ENCODE peak calls at places on chromosome 13, in four cellular contexts. K is fibroblast of mammary gland, D is thoracic aorta, Q is BE2C. Z is an unnamed sample.

GRCh38 chr13:21909331-21909730 is 238.5 kb downstream of the FGF9 start:
- DNase-seq in K (no peak), Q (no peak), D (no peak), Z (no peak)

GRCh38 chr13:113351514-113352026 is 12.4 kb downstream of the GRTP1 start:
- DNase-seq in K (no peak), Q (no peak), D (no peak), Z (no peak)

GRCh38 chr13:83890358-83890757 is 8.1 kb upstream of the SLITRK1 start:
- DNase-seq in Q (no peak), K (no peak), D (no peak), Z (no peak)

GRCh38 chr13:84843368-84843767 is 955.9 kb downstream of the SLITRK6 start:
- DNase-seq in K (no peak), Q (no peak), D (no peak), Z (no peak)

GRCh38 chr13:27006519-27007161 is 165.0 kb downstream of the USP12 start:
- DNase-seq in D (no peak), Q (peak; percentile 43), K (peak; percentile 32), Z (peak; percentile 60)

GRCh38 chr13:66627512-66627911 is 602.6 kb downstream of the PCDH9 start:
- DNase-seq in K (no peak), Q (no peak), D (no peak), Z (no peak)

GRCh38 chr13:70043685-70044084 is 63.9 kb upstream of the ATXN8OS start:
- DNase-seq in D (no peak), Q (no peak), K (no peak), Z (no peak)

GRCh38 chr13:85503797-85504196 is 295.4 kb downstream of the SLITRK6 start:
- DNase-seq in Q (no peak), K (peak; percentile 8), D (no peak), Z (peak; percentile 52)

GRCh38 chr13:44068737-44069136 is 189.0 kb downstream of the LACC1 start:
- DNase-seq in K (peak; percentile 82), D (no peak), Q (no peak), Z (peak; percentile 86)

GRCh38 chr13:44899967-44900366 is 89.3 kb downstream of the NUFIP1 start:
- DNase-seq in K (no peak), D (no peak), Q (no peak), Z (no peak)

GRCh38 chr13:61128850-61129645 is 286.6 kb downstream of the PCDH20 start:
- DNase-seq in Q (no peak), K (no peak), D (no peak), Z (no peak)

GRCh38 chr13:114011226-114011625 is 37.4 kb upstream of the C13orf46 start:
- DNase-seq in Q (no peak), K (no peak), D (no peak), Z (no peak)

GRCh38 chr13:103282571-103283450 is 216.6 kb upstream of the SLC10A2 start:
- DNase-seq in K (peak; percentile 68), D (no peak), Q (no peak), Z (peak; percentile 93)

GRCh38 chr13:43087960-43088580 is 64.7 kb downstream of the DNAJC15 start:
- DNase-seq in D (no peak), K (peak; percentile 21), Q (no peak), Z (peak; percentile 56)

GRCh38 chr13:37127706-37128241 is 22.3 kb upstream of the CSNK1A1L start:
- DNase-seq in K (peak; percentile 94), Q (no peak), D (no peak), Z (peak; percentile 84)

GRCh38 chr13:23183292-23183691 is 2.5 kb downstream of the SGCG start:
- DNase-seq in Q (no peak), K (no peak), D (no peak), Z (no peak)

GRCh38 chr13:33490461-33491327 is 205.1 kb upstream of the STARD13 start:
- DNase-seq in D (no peak), Q (no peak), K (no peak), Z (peak; percentile 53)
- H3K4me3 ChIP-seq in D (no peak overlapping the region), Q (no peak overlapping the region), K (no peak overlapping the region), Z (no peak overlapping the region)

DNA sequence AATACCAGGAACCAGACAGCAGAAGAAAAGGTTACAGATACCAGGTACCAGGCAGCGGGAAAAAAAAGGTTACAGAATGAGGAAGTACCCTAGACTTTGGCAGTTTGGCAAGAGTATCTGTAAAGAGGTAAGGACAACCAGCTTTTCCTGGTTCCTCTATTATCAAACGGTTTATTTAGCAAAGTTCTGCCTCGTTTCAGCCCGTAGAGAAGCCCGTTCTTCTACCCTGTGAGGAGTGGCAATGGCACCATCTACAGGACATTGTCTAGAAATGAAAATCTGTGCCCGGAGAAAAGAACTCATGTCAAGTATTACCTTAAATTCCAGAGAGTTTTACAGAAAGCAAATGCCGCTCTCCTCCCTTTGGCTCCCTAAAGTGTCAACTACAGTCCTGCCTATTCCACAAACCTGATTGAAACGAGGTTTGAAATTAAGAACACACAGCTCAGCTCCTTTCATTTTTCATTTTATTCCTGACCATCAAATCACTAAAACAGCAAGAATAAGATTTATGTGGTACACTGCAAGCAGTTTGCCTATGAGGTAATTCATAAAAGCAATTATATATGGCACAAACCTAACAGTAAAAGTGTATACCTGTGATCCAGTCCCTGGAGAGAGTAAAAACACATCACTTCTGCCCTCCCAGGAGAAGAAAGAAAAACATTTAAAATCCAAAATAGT is 226.3 kb downstream of the SLC7A1 start:
- DNase-seq in Q (peak; percentile 25), K (peak; percentile 50), D (no peak), Z (peak; percentile 72)
- TF ChIP-seq CTCF in Q (peak; percentile 81), K (peak; percentile 64), D (peak; percentile 48), Z (peak; percentile 73)

GRCh38 chr13:20822406-20822805 is 48.6 kb upstream of the EEF1AKMT1 start:
- DNase-seq in K (no peak), D (no peak), Q (no peak), Z (no peak)
- H3K4me3 ChIP-seq in K (no peak overlapping the region), D (no peak overlapping the region), Q (no peak overlapping the region), Z (no peak overlapping the region)

DNA sequence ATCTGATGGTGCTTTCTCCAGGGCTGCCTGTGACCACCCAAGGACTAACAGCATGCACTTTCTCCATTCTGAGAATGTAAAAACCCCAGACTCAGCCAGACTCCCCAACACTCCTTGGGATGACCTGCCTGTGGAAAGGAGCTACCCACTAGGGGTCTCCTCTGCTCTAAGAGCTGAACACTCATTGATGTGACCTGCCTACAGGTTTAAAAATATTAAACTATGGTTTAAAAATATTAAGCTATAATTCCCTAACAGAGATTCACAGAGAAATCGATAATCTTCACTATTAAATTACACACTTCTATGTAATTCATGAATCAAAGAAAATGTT is 696.2 kb upstream of the SLITRK5 start:
- DNase-seq in K (no peak), D (no peak), Q (no peak), Z (peak; percentile 38)
- TF ChIP-seq CTCF in K (no peak), D (no peak), Q (no peak), Z (peak; percentile 57)

DNA sequence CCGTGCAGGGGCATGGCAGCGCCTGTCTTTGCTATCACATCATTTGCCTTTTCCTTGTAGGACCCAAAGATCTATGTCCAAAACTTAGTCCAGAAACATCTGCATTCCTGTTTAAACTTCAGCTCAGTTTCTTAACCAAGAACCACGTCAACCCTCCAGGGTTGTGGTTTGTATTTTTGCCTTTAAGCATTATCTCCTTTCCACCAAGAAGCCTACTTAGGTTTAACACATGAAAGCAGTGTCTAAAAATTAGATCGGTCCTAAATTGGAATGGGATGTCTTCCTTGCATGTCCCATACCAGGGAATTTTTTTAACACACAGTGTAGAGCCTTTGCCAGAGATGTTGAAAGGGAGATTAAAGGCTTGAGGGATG is 38.8 kb downstream of the DHRS12 start:
- DNase-seq in Q (no peak), D (no peak), K (no peak), Z (no peak)
- H3K4me3 ChIP-seq in Q (no peak overlapping the region), D (peak overlapping the region; percentile 37), K (no peak overlapping the region), Z (no peak overlapping the region)

GRCh38 chr13:67642638-67643037 is 412.5 kb upstream of the PCDH9 start:
- DNase-seq in Q (no peak), K (no peak), D (no peak), Z (no peak)

DNA sequence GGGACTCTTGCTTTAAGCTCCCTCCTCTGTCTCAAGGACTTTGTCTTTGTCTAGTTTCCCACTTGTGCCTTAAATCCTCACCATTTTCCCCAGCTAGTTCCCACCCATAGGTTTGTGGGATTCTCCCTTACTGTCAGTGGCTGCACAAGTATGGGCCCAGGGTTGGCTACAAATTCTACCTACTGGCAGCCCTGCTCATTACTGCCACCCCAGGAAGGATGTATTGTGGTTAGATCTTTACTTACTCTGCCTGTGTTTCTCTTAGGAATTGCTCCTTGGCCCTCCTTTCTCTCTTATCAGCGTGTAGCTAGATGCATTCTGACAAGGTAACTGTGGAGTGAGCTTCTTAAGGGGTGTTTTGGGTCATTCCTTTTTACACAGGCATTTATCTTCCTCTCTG is 413.5 kb upstream of the PCDH9 start:
- DNase-seq in Q (no peak), D (no peak), K (no peak), Z (no peak)
- TF ChIP-seq CTCF in Q (peak; percentile 34), D (no peak), K (no peak), Z (peak; percentile 8)

GRCh38 chr13:109667754-109668360 is 118.5 kb downstream of the IRS2 start:
- DNase-seq in D (no peak), Q (peak; percentile 52), K (no peak), Z (no peak)
- H3K4me3 ChIP-seq in D (no peak overlapping the region), Q (peak overlapping the region; percentile 51), K (no peak overlapping the region), Z (no peak overlapping the region)

GRCh38 chr13:72255908-72256307 is 388.9 kb upstream of the DACH1 start:
- DNase-seq in K (peak; percentile 0), Q (peak; percentile 67), D (no peak), Z (peak; percentile 65)
- TF ChIP-seq CTCF in K (peak; percentile 10), Q (peak; percentile 99), D (no peak), Z (peak; percentile 86)

GRCh38 chr13:50576156-50576555 is 267.3 kb downstream of the DLEU7 start:
- DNase-seq in K (no peak), D (no peak), Q (no peak), Z (no peak)
- H3K4me3 ChIP-seq in K (no peak overlapping the region), D (no peak overlapping the region), Q (no peak overlapping the region), Z (no peak overlapping the region)

Z was measured in choroid plexus epithelial cell.